ENCODE peak calls at places on chromosome 15, in ten cellular contexts. H, E, K, T, I, L, W, S, U and C are unnamed samples.

GRCh38 chr15:67606742-67607141 is 64.2 kb downstream of the MAP2K5 start:
- DNase-seq in H (no peak), E (no peak), K (no peak), T (no peak), I (no peak), L (no peak), W (no peak), S (no peak), U (no peak), C (no peak)

GRCh38 chr15:66369773-66370651 is 13.5 kb upstream of the TIPIN start:
- DNase-seq in H (no peak), E (no peak), K (no peak), T (no peak), I (peak), L (peak), W (peak), S (peak), U (peak), C (peak)

GRCh38 chr15:40047413-40048154 is 8.6 kb upstream of the SRP14 start:
- DNase-seq in H (peak), E (peak), K (peak), T (no peak), I (peak), L (peak), W (peak), S (peak), U (peak), C (no peak)

GRCh38 chr15:47349179-47349578 is 368.1 kb upstream of the SEMA6D start:
- DNase-seq in H (no peak), E (no peak), K (peak), T (no peak), I (no peak), L (no peak), W (peak), S (no peak), U (no peak), C (no peak)

GRCh38 chr15:80265021-80265420 is 13.0 kb upstream of the CTXND1 start:
- DNase-seq in H (no peak), E (no peak), K (peak), T (no peak), I (peak), L (no peak), W (peak), S (no peak), U (peak), C (no peak)

GRCh38 chr15:73333001-73333400 is 35.8 kb downstream of the HCN4 start:
- DNase-seq in H (no peak), E (no peak), K (no peak), T (no peak), I (no peak), L (no peak), W (no peak), S (no peak), U (no peak), C (no peak)

GRCh38 chr15:90581771-90582471 is 52.2 kb downstream of the CRTC3 start:
- DNase-seq in H (no peak), E (no peak), K (no peak), T (no peak), I (no peak), L (no peak), W (no peak), S (no peak), U (no peak), C (peak)

GRCh38 chr15:80031841-80032240 is 27.6 kb upstream of the ZFAND6 start:
- DNase-seq in H (no peak), E (no peak), K (peak), T (no peak), I (peak), L (peak), W (peak), S (no peak), U (no peak), C (no peak)

GRCh38 chr15:85748729-85749128 is 46.0 kb downstream of the KLHL25 start:
- DNase-seq in H (no peak), E (peak), K (peak), T (no peak), I (no peak), L (no peak), W (no peak), S (no peak), U (no peak), C (no peak)

GRCh38 chr15:31328425-31328998 is 1.9 kb downstream of the KLF13 start:
- DNase-seq in H (peak), E (peak), K (peak), T (no peak), I (peak), L (peak), W (peak), S (peak), U (peak), C (no peak)

DNA sequence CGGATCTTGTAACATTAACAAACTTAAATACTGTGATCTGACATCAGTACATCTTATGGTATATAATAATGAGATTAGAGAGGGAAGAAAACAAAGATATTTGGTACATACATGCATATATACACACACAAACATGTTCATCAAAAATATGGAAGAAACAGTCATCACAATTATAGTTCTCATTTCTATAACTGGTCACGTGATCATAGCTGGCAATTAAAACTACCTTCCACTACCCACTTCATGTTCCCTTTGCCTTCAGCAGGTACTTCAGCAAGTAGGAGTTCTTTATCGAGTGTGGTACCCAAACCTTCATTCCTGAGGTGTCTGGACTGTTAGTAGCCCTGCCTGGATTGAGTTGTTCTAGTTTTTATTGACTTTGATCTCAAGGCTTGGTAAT is 70.9 kb upstream of the ALDH1A3 start:
- DNase-seq in H (no peak), E (no peak), K (no peak), T (no peak), I (no peak), L (no peak), W (no peak), S (no peak), U (no peak), C (no peak)
- H3K4me3 ChIP-seq in H (no peak), E (no peak), K (no peak), T (no peak), I (no peak), L (no peak), W (no peak), S (no peak), U (no peak), C (no peak)

DNA sequence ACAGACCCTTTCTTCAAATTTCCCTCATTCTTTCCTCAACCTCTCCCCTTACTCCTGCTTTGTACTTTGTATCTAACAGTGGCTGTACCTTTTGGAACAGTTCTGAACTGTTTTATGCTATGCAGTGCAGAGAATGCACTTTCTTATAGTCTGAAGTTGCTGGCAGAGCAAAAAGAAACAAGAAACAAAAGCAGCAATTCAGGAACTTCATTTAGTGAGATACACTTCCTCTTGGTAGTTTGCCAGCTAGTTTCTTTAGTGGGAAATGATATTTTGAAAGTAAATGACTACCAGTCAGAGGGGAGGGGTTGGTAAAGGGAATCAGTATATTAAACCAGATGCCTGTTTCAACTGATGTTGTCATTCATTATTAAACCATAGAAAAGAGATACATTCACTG is 55.0 kb upstream of the CHD2 start:
- DNase-seq in H (no peak), E (no peak), K (peak), T (no peak), I (peak), L (peak), W (peak), S (peak), U (peak), C (peak)
- H3K4me3 ChIP-seq in H (no peak), E (no peak), K (no peak), T (no peak), I (no peak), L (no peak), W (no peak), S (no peak), U (no peak), C (peak)

GRCh38 chr15:44158111-44158510 is 37.0 kb downstream of the FRMD5 start:
- DNase-seq in H (no peak), E (no peak), K (no peak), T (no peak), I (no peak), L (no peak), W (no peak), S (no peak), U (no peak), C (no peak)
- H3K4me3 ChIP-seq in H (no peak), E (no peak), K (no peak), T (no peak), I (no peak), L (no peak), W (no peak), S (no peak), U (no peak), C (no peak)

GRCh38 chr15:70480196-70480856 is 283.0 kb downstream of the UACA start:
- DNase-seq in H (no peak), E (no peak), K (no peak), T (no peak), I (no peak), L (peak), W (no peak), S (no peak), U (no peak), C (peak)
- H3K4me3 ChIP-seq in H (no peak), E (no peak), K (no peak), T (no peak), I (no peak), L (no peak), W (no peak), S (no peak), U (no peak), C (peak)

GRCh38 chr15:82647045-82647834 is at the start of gene CPEB1:
- DNase-seq in H (no peak), E (peak), K (peak), T (no peak), I (peak), L (peak), W (no peak), S (peak), U (peak), C (peak)
- H3K4me3 ChIP-seq in H (peak), E (peak), K (peak), T (peak), I (peak), L (peak), W (peak), S (no peak), U (peak), C (peak)

DNA sequence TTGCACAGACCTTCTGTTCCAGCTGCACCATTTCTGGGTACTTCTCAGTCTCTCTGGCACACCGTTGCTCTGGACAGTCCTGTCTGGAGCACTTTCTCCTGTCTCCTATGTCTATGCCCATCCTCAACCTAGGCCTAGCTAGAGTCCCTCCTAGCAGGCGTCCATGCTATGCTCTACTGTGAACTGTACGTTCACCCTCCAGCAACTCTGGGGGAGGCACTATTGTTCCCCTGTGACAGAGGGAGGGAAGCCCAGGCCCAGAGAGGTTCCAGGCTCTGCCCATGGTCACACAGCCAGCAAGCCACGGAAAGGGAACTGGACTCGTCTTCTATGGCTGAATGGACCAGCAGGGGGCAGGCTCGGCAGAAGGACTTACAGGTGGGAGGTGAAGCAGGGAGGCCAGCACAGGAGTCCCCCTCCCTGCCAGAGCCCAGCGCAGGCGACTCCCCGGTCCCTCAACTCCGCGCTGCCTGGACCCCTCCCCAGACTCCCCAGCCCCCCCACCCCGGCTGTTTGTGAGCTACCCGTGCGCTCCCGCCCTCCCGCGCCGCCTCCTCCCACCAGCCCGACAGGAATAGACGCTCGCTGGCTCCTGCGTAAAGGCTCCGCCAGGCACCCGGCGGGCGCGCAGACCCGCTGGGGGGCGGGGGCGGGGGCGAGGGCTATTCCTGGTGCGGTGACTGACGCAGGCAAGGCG is 1.7 kb upstream of the LINGO1 start:
- DNase-seq in H (peak), E (peak), K (peak), T (peak), I (peak), L (peak), W (peak), S (peak), U (peak), C (peak)
- H3K4me3 ChIP-seq in H (no peak), E (no peak), K (no peak), T (peak), I (no peak), L (no peak), W (no peak), S (no peak), U (no peak), C (no peak)

GRCh38 chr15:88954431-88955277 is 41.5 kb upstream of the MFGE8 start:
- DNase-seq in H (peak), E (no peak), K (no peak), T (no peak), I (no peak), L (peak), W (no peak), S (peak), U (no peak), C (no peak)

GRCh38 chr15:88950600-88951160 is 37.5 kb upstream of the MFGE8 start:
- DNase-seq in H (no peak), E (no peak), K (no peak), T (no peak), I (no peak), L (no peak), W (no peak), S (no peak), U (no peak), C (no peak)

GRCh38 chr15:88956906-88957305 is 43.7 kb upstream of the MFGE8 start:
- DNase-seq in H (no peak), E (no peak), K (no peak), T (no peak), I (no peak), L (no peak), W (no peak), S (no peak), U (no peak), C (no peak)

GRCh38 chr15:88959445-88959844 is 46.3 kb upstream of the MFGE8 start:
- DNase-seq in H (no peak), E (no peak), K (no peak), T (no peak), I (no peak), L (no peak), W (no peak), S (no peak), U (no peak), C (no peak)

DNA sequence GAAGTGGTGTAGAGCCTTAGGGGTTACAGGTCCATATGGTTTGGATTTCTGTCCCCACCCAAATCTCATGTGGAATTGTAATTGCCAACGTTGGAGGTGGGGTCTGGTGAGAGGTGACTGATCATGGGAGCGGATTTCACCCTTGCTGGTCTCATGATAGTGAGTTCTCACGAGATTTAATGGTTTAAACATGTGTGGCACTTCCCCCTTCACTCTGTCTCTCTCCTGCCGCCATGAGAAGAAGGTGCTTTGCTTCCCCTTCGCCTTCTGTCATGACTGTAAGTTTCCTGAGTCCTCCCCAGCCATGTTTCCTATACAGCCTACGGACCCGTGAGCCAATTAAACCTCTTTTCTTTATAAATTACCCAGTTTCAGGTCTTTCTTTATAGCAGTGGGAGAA is 43.1 kb upstream of the MFGE8 start:
- DNase-seq in H (no peak), E (no peak), K (no peak), T (no peak), I (no peak), L (peak), W (no peak), S (no peak), U (no peak), C (no peak)
- H3K4me3 ChIP-seq in H (no peak), E (no peak), K (no peak), T (no peak), I (no peak), L (no peak), W (no peak), S (no peak), U (no peak), C (no peak)